ENCODE peak calls at places on chromosomes 1 and 21, in five cellular contexts. D is A549, Q is psoas muscle, O is thoracic aorta, F is cardiac muscle cell. S is an unnamed sample.

GRCh38 chr1:36136535-36136934 is 11.5 kb upstream of the COL8A2 start:
- DNase-seq in O (peak), Q (no peak), F (peak), D (no peak), S (peak)

GRCh38 chr1:156922986-156923564 is 2.6 kb downstream of the LRRC71 start:
- DNase-seq in O (no peak), D (no peak), Q (no peak), F (no peak), S (no peak)

GRCh38 chr1:187326554-187326953 is 497.8 kb downstream of the PLA2G4A start:
- DNase-seq in O (no peak), F (no peak), Q (no peak), D (no peak), S (no peak)

GRCh38 chr1:229101475-229101874 is 169.4 kb upstream of the RAB4A start:
- DNase-seq in F (no peak), Q (no peak), D (no peak), O (no peak), S (no peak)

GRCh38 chr1:8077120-8077573 is 51.0 kb upstream of the ERRFI1 start:
- DNase-seq in D (peak), F (peak), O (peak), Q (peak), S (peak)

GRCh38 chr1:110756506-110756905 is 81.8 kb upstream of the KCNA3 start:
- DNase-seq in O (no peak), Q (peak), F (no peak), D (no peak), S (no peak)

GRCh38 chr1:186783193-186783592 is 45.6 kb upstream of the PLA2G4A start:
- DNase-seq in F (no peak), Q (no peak), O (no peak), D (no peak), S (no peak)

GRCh38 chr1:230277201-230277771 is 148.8 kb downstream of the PGBD5 start:
- DNase-seq in F (no peak), D (no peak), O (no peak), Q (peak), S (no peak)

GRCh38 chr1:111705841-111706240 is 33.4 kb downstream of the INKA2 start:
- DNase-seq in Q (no peak), D (no peak), O (no peak), F (no peak), S (no peak)

GRCh38 chr1:39944410-39944809 is 10.5 kb upstream of the MFSD2A start:
- DNase-seq in F (no peak), D (no peak), O (no peak), Q (no peak), S (no peak)

GRCh38 chr1:100671604-100672003 is 47.9 kb upstream of the VCAM1 start:
- DNase-seq in D (no peak), Q (no peak), O (no peak), F (peak), S (no peak)

GRCh38 chr1:39266269-39266668 is 61.8 kb downstream of the MACF1 start:
- DNase-seq in O (no peak), D (peak), F (peak), Q (no peak), S (no peak)

GRCh38 chr1:173205146-173206051 is 1.7 kb downstream of the TNFSF4 start:
- DNase-seq in D (no peak), O (no peak), Q (no peak), F (peak), S (peak)

GRCh38 chr1:72227667-72228066 is 54.7 kb downstream of the NEGR1 start:
- DNase-seq in F (no peak), O (no peak), Q (no peak), D (no peak), S (no peak)

GRCh38 chr1:21843996-21844395 is 31.9 kb downstream of the LDLRAD2 start:
- DNase-seq in D (no peak), F (no peak), Q (no peak), O (no peak), S (no peak)

GRCh38 chr1:14136881-14137280 is 436.9 kb downstream of the PRDM2 start:
- DNase-seq in Q (no peak), F (no peak), D (no peak), O (no peak), S (no peak)

GRCh38 chr1:154962238-154962678 is 676 bp upstream of the PYGO2 start:
- DNase-seq in F (peak), Q (no peak), O (no peak), D (peak), S (no peak)

GRCh38 chr1:235290740-235291502 is 37.1 kb downstream of the ARID4B start:
- DNase-seq in F (no peak), O (no peak), D (no peak), Q (no peak), S (no peak)

GRCh38 chr1:165355977-165356811 is at the start of gene LMX1A:
- DNase-seq in Q (peak), D (peak), F (peak), O (no peak), S (no peak)

GRCh38 chr1:171113377-171113776 is 22.7 kb downstream of the FMO3 start:
- DNase-seq in F (no peak), D (no peak), O (no peak), Q (no peak), S (no peak)

GRCh38 chr1:179550753-179551682 is 24.7 kb downstream of the NPHS2 start:
- DNase-seq in F (peak), D (peak), Q (no peak), O (no peak), S (no peak)

GRCh38 chr1:192776206-192776605 is 32.6 kb upstream of the RGS2 start:
- DNase-seq in F (no peak), O (no peak), D (no peak), Q (no peak), S (no peak)

GRCh38 chr1:14300991-14301703 is 297.3 kb upstream of the KAZN start:
- DNase-seq in O (no peak), D (no peak), F (peak), Q (peak), S (no peak)

GRCh38 chr1:162928141-162928540 is 67.2 kb upstream of the CCDC190 start:
- DNase-seq in D (no peak), O (no peak), F (no peak), Q (no peak), S (no peak)

GRCh38 chr1:59446257-59446901 is 149.5 kb downstream of the FGGY start:
- DNase-seq in O (no peak), Q (no peak), F (peak), D (no peak), S (no peak)

GRCh38 chr1:23597635-23598388 is 38.5 kb upstream of the ID3 start:
- DNase-seq in F (no peak), D (no peak), O (no peak), Q (no peak), S (no peak)

GRCh38 chr1:246435421-246436041 is 71.5 kb downstream of the SMYD3 start:
- DNase-seq in O (no peak), Q (no peak), F (peak), D (no peak), S (no peak)

GRCh38 chr1:26373789-26374188 is 1.2 kb upstream of the ZNF683 start:
- DNase-seq in F (no peak), Q (no peak), O (no peak), D (no peak), S (no peak)

GRCh38 chr1:108000620-108001105 is 35.7 kb upstream of the VAV3 start:
- DNase-seq in O (no peak), Q (peak), F (peak), D (peak), S (peak)

GRCh38 chr21:35086357-35086756 is 37.3 kb upstream of the RUNX1 start:
- DNase-seq in Q (no peak), D (no peak), O (no peak), F (peak), S (no peak)

GRCh38 chr1:109250454-109251276 is 1.3 kb downstream of the CELSR2 start:
- DNase-seq in O (no peak), Q (peak), F (no peak), D (no peak), S (no peak)

GRCh38 chr1:231265379-231265778 is 24.4 kb downstream of the GNPAT start:
- DNase-seq in F (no peak), Q (no peak), D (no peak), O (no peak), S (no peak)

DNA sequence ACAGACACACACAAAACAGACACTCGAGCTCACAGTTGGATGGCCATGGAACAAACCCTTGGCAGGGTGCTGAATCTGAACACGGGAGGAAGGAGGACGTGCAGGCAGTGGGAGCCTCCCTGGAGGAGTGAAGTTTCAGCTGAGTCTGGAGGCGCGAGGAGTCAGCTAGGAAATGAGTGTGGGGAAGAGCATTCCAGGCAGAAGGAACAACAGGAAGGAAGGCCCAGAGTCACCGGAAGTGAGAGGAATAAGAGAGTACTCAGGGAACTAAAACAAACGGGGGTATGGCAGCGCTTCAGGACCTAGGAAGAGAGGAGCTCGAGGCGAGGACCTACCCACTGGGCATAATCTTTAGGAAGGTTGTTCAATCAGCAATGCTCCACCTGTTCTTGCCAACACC is 137.3 kb downstream of the SYF2 start:
- DNase-seq in F (no peak), D (no peak), O (no peak), Q (no peak), S (no peak)
- H3K4me3 ChIP-seq in F (no peak), D (no peak), O (no peak), Q (no peak), S (no peak)

GRCh38 chr1:1956586-1957532 is 37.8 kb upstream of the TMEM52 start:
- DNase-seq in F (no peak), D (no peak), O (no peak), Q (no peak), S (no peak)

GRCh38 chr1:1956101-1956500 is 37.0 kb upstream of the TMEM52 start:
- DNase-seq in O (no peak), Q (no peak), F (no peak), D (no peak), S (no peak)

GRCh38 chr1:1955651-1956094 is 36.6 kb upstream of the TMEM52 start:
- DNase-seq in D (no peak), F (no peak), O (no peak), Q (no peak), S (no peak)

GRCh38 chr1:1954015-1954414 is 34.9 kb upstream of the TMEM52 start:
- DNase-seq in Q (no peak), F (no peak), D (no peak), O (no peak), S (no peak)

DNA sequence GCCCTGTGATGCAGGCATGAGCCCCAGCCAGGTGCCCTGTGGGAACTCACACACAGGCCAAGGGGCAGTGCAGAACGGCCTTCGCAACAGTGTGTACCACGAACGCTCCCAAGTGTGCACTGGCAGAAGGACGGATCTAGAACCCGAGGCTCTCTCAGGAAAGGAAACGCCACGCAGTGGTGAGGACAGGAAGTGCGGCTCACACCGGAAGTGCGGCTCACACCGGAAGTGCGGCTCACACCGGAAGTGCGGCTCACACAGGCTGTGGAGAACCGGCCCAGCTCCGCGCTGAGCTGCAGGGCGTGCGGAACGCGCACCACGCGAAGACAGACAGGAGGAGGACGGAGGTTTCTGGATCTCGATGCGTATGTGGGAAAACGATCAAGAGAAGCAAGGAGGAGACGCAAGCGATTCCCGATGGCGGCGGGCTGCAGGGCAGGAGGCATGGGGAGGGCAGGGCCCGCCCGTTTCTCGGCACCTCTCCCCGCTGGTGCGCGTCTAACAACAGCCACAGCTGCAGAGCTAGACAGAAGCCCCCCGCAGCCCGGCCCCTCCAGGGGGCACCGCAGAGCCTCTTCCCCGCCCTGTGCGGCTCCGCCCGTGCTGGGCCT is 35.9 kb upstream of the TMEM52 start:
- DNase-seq in O (no peak), D (no peak), F (no peak), Q (no peak), S (no peak)
- TF ChIP-seq CTCF in O (no peak), D (no peak), F (peak), Q (no peak), S (peak)

GRCh38 chr1:167515893-167516321 is 2.4 kb downstream of the CD247 start:
- DNase-seq in F (no peak), O (no peak), Q (no peak), D (no peak), S (no peak)

GRCh38 chr1:167514278-167514677 is 4.1 kb downstream of the CD247 start:
- DNase-seq in F (no peak), Q (no peak), O (no peak), D (no peak), S (no peak)

GRCh38 chr1:167517535-167518330 is 596 bp downstream of the CD247 start:
- DNase-seq in F (no peak), D (no peak), Q (no peak), O (no peak), S (no peak)

GRCh38 chr1:167516404-167517388 is 1.6 kb downstream of the CD247 start:
- DNase-seq in Q (no peak), O (no peak), D (no peak), F (no peak), S (no peak)

GRCh38 chr1:167515461-167515860 is 2.9 kb downstream of the CD247 start:
- DNase-seq in O (no peak), F (no peak), Q (no peak), D (no peak), S (no peak)
- H3K4me3 ChIP-seq in O (no peak), F (no peak), Q (no peak), D (no peak), S (no peak)

GRCh38 chr1:119374208-119374877 is 5.8 kb downstream of the HAO2 start:
- DNase-seq in D (peak), F (peak), Q (no peak), O (no peak), S (no peak)

GRCh38 chr1:119370748-119371147 is 2.2 kb downstream of the HAO2 start:
- DNase-seq in Q (no peak), O (no peak), D (no peak), F (no peak), S (no peak)

GRCh38 chr1:119371800-119372199 is 3.2 kb downstream of the HAO2 start:
- DNase-seq in D (no peak), F (no peak), O (no peak), Q (no peak), S (no peak)

GRCh38 chr1:119373465-119373864 is 4.9 kb downstream of the HAO2 start:
- DNase-seq in F (peak), D (peak), O (no peak), Q (no peak), S (no peak)

GRCh38 chr1:119372493-119373086 is 4.0 kb downstream of the HAO2 start:
- DNase-seq in F (peak), O (no peak), Q (no peak), D (peak), S (no peak)
- TF ChIP-seq CTCF in F (peak), O (no peak), Q (no peak), D (peak), S (no peak)

DNA sequence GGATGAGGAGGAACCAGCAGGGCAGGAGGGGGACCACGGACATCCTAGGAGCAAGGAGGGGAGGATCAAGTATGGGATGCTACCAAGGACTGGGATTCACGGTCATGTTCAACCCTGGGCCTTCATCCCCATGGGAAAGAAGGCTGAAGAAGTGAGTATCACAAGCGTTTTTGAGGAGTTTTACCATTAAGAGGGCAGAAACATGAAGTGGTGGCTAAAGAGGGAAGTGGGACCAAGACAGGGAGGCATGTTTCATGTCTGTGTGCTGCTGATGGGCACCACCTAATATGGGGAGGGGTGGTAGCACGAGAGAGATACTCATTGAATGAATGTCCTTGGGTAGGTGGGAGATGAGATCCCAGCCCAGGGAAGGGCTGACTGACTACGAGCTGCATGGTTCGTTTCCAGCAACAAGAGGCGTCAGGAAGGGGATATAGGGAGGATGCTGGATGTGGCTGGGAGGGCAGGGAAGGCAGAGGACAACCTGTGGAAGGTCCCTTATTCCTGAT is 11.3 kb upstream of the LSS start:
- DNase-seq in Q (no peak), D (no peak), F (no peak), O (no peak), S (no peak)
- H3K4me3 ChIP-seq in Q (no peak), D (no peak), F (no peak), O (no peak), S (no peak)

GRCh38 chr1:30785714-30786113 is 28.1 kb upstream of the LAPTM5 start:
- DNase-seq in D (no peak), O (no peak), F (no peak), Q (no peak), S (no peak)

GRCh38 chr1:30785181-30785580 is 27.6 kb upstream of the LAPTM5 start:
- DNase-seq in D (no peak), O (no peak), Q (no peak), F (no peak), S (no peak)

GRCh38 chr1:30782361-30783243 is 25.0 kb upstream of the LAPTM5 start:
- DNase-seq in O (peak), Q (peak), F (peak), D (peak), S (no peak)

GRCh38 chr1:30781906-30782305 is 24.3 kb upstream of the LAPTM5 start:
- DNase-seq in F (no peak), O (no peak), Q (no peak), D (no peak), S (no peak)

GRCh38 chr1:30783244-30783915 is 25.8 kb upstream of the LAPTM5 start:
- DNase-seq in O (no peak), D (no peak), Q (peak), F (no peak), S (no peak)
- TF ChIP-seq CTCF in O (no peak), D (no peak), Q (no peak), F (no peak), S (no peak)

DNA sequence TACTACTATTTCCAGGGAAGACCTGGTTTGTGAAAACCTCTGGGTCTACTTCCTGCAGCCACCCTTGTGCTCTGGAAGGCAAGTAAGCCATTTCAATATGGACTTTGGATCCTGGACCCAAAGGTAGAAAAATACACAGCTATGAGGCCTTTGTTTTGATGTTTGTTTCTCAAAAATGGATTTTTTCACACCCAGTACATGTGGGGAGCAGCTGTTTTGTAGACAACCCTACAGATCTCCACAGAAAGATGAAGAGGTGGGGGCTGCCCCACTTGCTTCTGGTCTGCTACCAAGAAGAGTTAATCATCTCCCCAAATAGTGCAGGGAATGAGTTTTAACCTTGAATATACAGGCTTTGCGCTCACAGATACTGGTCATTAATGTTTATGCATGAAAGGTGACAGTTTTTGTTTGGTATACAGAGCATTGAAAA is 29.2 kb downstream of the ZNF281 start:
- DNase-seq in Q (no peak), O (no peak), D (no peak), F (no peak), S (no peak)
- H3K4me3 ChIP-seq in Q (no peak), O (no peak), D (no peak), F (no peak), S (no peak)

GRCh38 chr1:147847831-147848230 is 54.8 kb upstream of the GJA8 start:
- DNase-seq in Q (no peak), F (no peak), D (no peak), O (no peak), S (no peak)

GRCh38 chr1:147842578-147842977 is 60.0 kb upstream of the GJA8 start:
- DNase-seq in Q (no peak), O (no peak), F (no peak), D (no peak), S (no peak)

GRCh38 chr1:147840909-147841308 is 61.7 kb upstream of the GJA8 start:
- DNase-seq in O (no peak), D (peak), F (no peak), Q (no peak), S (no peak)

GRCh38 chr1:147837845-147838363 is 64.7 kb upstream of the GJA8 start:
- DNase-seq in Q (no peak), F (no peak), O (no peak), D (no peak), S (no peak)

DNA sequence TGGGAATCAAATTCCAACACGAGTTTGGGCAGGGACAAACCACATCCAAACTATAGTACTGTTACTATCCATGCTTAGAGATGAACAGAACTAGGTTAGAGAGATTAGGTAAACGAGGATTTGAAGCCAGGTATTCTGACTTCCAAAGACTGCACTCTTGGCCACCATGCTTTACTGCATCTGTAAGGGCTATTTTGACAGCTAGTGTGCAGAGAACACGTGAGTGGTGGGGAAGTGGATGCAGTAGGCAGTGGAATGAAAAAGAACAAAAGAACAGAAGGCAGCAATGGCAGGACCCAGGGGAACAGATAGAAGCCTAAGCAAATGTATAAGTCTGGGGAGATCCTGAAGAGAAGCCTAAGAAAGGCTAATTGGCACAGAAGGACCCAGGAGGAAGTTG is 59.1 kb upstream of the GJA8 start:
- DNase-seq in D (no peak), F (no peak), O (no peak), Q (no peak), S (no peak)
- TF ChIP-seq CTCF in D (no peak), F (no peak), O (no peak), Q (no peak), S (no peak)

S was measured in astrocyte of the cerebellum.